ENCODE peak calls at places on chromosome X, in seven cellular contexts. G, W, V, D, T, X and Y are unnamed samples.

GRCh38 chrX:153386097-153386496 is 15.1 kb downstream of the PNMA6E start:
- DNase-seq in G (no peak), W (no peak), V (no peak), D (no peak), T (no peak), X (no peak), Y (no peak)

GRCh38 chrX:9466115-9466495 is 1.2 kb downstream of the TBL1X start:
- DNase-seq in G (peak; percentile 39), W (peak; percentile 50), V (peak; percentile 64), D (peak; percentile 37), T (peak; percentile 10), X (peak; percentile 67), Y (peak; percentile 51)

GRCh38 chrX:22486326-22486725 is 213.6 kb downstream of the CBLL2 start:
- DNase-seq in G (no peak), W (no peak), V (no peak), D (no peak), T (no peak), X (no peak), Y (no peak)

GRCh38 chrX:40081679-40082068 is 16.1 kb downstream of the BCOR start:
- DNase-seq in G (no peak), W (no peak), V (no peak), D (no peak), T (no peak), X (no peak), Y (no peak)

GRCh38 chrX:84729809-84730208 is 227.6 kb upstream of the HDX start:
- DNase-seq in G (peak; percentile 29), W (no peak), V (no peak), D (no peak), T (peak; percentile 5), X (no peak), Y (no peak)

GRCh38 chrX:109553862-109554261 is 17.2 kb downstream of the NXT2 start:
- DNase-seq in G (no peak), W (no peak), V (no peak), D (no peak), T (no peak), X (no peak), Y (no peak)

GRCh38 chrX:46582964-46583363 is 9.4 kb downstream of the CHST7 start:
- DNase-seq in G (no peak), W (no peak), V (no peak), D (no peak), T (no peak), X (no peak), Y (no peak)

GRCh38 chrX:54492340-54492739 is 3.7 kb downstream of the FGD1 start:
- DNase-seq in G (no peak), W (peak; percentile 54), V (no peak), D (no peak), T (no peak), X (no peak), Y (no peak)

GRCh38 chrX:153520286-153520917 is 3.0 kb downstream of the ATP2B3 start:
- DNase-seq in G (no peak), W (no peak), V (no peak), D (no peak), T (no peak), X (no peak), Y (no peak)

GRCh38 chrX:153812220-153812619 is 17.8 kb downstream of the SSR4 start:
- DNase-seq in G (no peak), W (no peak), V (no peak), D (no peak), T (no peak), X (no peak), Y (no peak)

GRCh38 chrX:153301746-153302145 is 19.8 kb downstream of the PNMA6F start:
- DNase-seq in G (no peak), W (no peak), V (no peak), D (no peak), T (no peak), X (no peak), Y (no peak)

GRCh38 chrX:109691752-109692151 is 41.3 kb downstream of the ACSL4 start:
- DNase-seq in G (no peak), W (no peak), V (no peak), D (no peak), T (no peak), X (no peak), Y (no peak)

GRCh38 chrX:39396358-39396995 is 595.2 kb downstream of the MID1IP1 start:
- DNase-seq in G (no peak), W (no peak), V (no peak), D (no peak), T (no peak), X (no peak), Y (no peak)

GRCh38 chrX:100645106-100645505 is 1.1 kb downstream of the SRPX2 start:
- DNase-seq in G (no peak), W (no peak), V (no peak), D (no peak), T (no peak), X (no peak), Y (no peak)

GRCh38 chrX:56813318-56813837 is 84.3 kb downstream of the NBDY start:
- DNase-seq in G (no peak), W (no peak), V (no peak), D (no peak), T (no peak), X (peak; percentile 81), Y (no peak)

GRCh38 chrX:136251042-136251991 is at the start of gene MAP7D3:
- DNase-seq in G (peak; percentile 44), W (peak; percentile 69), V (peak; percentile 80), D (peak; percentile 57), T (peak; percentile 54), X (no peak), Y (peak; percentile 64)

GRCh38 chrX:16487620-16488380 is 162.2 kb upstream of the S100G start:
- DNase-seq in G (no peak), W (no peak), V (no peak), D (no peak), T (no peak), X (no peak), Y (no peak)

GRCh38 chrX:70208479-70208878 is 26.0 kb upstream of the AWAT1 start:
- DNase-seq in G (no peak), W (no peak), V (no peak), D (no peak), T (no peak), X (no peak), Y (no peak)

GRCh38 chrX:150298841-150299551 is 64.1 kb upstream of the MAMLD1 start:
- DNase-seq in G (no peak), W (no peak), V (no peak), D (no peak), T (no peak), X (no peak), Y (no peak)

GRCh38 chrX:29627833-29628232 is 587.5 kb upstream of the MAGEB2 start:
- DNase-seq in G (no peak), W (no peak), V (no peak), D (no peak), T (no peak), X (no peak), Y (no peak)

GRCh38 chrX:66012094-66012534 is 27.8 kb downstream of the VSIG4 start:
- DNase-seq in G (no peak), W (no peak), V (no peak), D (no peak), T (no peak), X (no peak), Y (peak; percentile 23)

GRCh38 chrX:96182366-96182765 is 502.3 kb upstream of the DIAPH2 start:
- DNase-seq in G (peak; percentile 36), W (no peak), V (no peak), D (peak; percentile 19), T (no peak), X (no peak), Y (peak; percentile 24)

GRCh38 chrX:29940750-29941149 is 274.6 kb upstream of the MAGEB2 start:
- DNase-seq in G (no peak), W (no peak), V (no peak), D (no peak), T (no peak), X (no peak), Y (no peak)

GRCh38 chrX:97234471-97235097 is 350.9 kb downstream of the RPA4 start:
- DNase-seq in G (no peak), W (no peak), V (no peak), D (no peak), T (no peak), X (no peak), Y (no peak)

DNA sequence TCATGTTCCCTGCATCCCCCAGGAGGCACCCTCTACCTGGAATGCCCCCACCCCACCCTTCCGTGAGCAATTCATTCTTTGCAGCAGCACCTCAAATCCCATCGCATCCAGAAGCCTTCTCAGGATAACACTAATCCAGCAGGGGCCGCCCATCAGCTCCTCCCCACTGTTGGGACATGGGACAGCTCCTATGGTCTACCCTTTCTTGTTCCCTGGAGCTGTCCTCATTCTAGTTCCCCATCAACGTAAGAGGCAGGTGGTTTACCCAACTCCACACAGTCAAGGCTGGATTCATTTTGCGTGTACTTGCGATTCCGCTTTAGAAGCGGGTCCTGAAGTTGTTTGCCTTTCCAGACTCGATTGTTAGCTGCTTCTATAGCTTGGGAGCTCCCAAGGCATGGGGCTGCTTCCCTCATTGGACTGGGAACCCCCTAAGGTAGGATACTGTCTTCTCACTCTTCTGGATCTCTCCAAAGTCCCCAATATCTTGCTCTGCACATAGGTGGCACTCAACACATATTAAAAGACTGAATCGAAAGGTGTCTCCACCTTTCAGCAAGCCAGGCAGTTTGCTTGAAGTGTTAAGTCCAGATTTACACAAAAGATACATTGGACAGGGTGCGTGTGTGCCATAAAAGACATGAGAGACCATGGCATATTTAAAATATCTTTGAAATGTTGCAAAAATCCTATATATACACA is 942 bp upstream of the APLN start:
- DNase-seq in G (no peak), W (no peak), V (no peak), D (no peak), T (no peak), X (peak; percentile 38), Y (no peak)
- TF ChIP-seq CTCF in G (no peak), W (no peak), V (no peak), D (no peak), T (peak; percentile 38), X (no peak), Y (no peak)

DNA sequence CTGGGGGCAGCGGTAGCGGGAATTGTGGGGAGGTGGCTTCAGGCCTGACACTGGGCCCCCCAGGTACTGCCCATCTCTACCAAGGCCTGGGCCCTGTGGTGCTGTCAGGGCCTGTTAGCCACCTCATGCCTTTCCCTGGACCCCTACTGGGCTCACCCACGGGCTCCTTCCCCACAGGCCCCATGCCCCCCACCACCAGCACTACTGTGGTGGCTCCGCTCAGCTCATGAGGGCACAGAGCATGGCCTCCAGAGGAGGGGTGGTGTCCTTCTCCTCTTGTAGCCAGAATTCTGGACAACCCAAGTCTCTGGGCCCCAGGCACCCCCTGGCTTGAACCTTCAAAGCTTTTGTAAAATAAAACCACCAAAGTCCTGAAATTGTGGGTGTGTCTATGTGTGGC is 7.5 kb downstream of the GATA1 start:
- DNase-seq in G (no peak), W (no peak), V (no peak), D (no peak), T (no peak), X (no peak), Y (no peak)
- H3K4me1 ChIP-seq in G (peaks cover 18% of the 10 kb centered on the region), W (no peaks in the 10 kb centered on the region), V (no peaks in the 10 kb centered on the region), D (no peaks in the 10 kb centered on the region), T (peaks cover 12% of the 10 kb centered on the region), X (no peaks in the 10 kb centered on the region), Y (no peaks in the 10 kb centered on the region)

GRCh38 chrX:15188039-15188438 is 81.8 kb downstream of the ASB9 start:
- DNase-seq in G (no peak), W (no peak), V (no peak), D (no peak), T (no peak), X (no peak), Y (no peak)
- TF ChIP-seq CTCF in G (no peak), W (no peak), V (no peak), D (no peak), T (no peak), X (no peak), Y (no peak)

GRCh38 chrX:24720036-24720435 is 26.3 kb downstream of the POLA1 start:
- DNase-seq in G (no peak), W (no peak), V (no peak), D (no peak), T (no peak), X (no peak), Y (no peak)

GRCh38 chrX:24718771-24719170 is 25.1 kb downstream of the POLA1 start:
- DNase-seq in G (no peak), W (no peak), V (no peak), D (no peak), T (no peak), X (no peak), Y (no peak)
- H3K4me1 ChIP-seq in G (no peaks in the 10 kb centered on the region), W (no peaks in the 10 kb centered on the region), V (no peaks in the 10 kb centered on the region), D (no peaks in the 10 kb centered on the region), T (no peaks in the 10 kb centered on the region), X (no peaks in the 10 kb centered on the region), Y (no peaks in the 10 kb centered on the region)